ENCODE peak calls at places on chromosomes 4 and X, in six cellular contexts. H, B, Q, Z, X and A are unnamed samples.

GRCh38 chr4:48315728-48316630 is 25.4 kb upstream of the SLAIN2 start:
- ATAC-seq in H (peak; percentile 70), B (peak; percentile 50), Q (peak; percentile 43), Z (peak; percentile 53), X (peak; percentile 60), A (peak; percentile 59)

GRCh38 chrX:139881572-139881971 is 51.3 kb downstream of the ATP11C start:
- ATAC-seq in H (no peak), B (no peak), Q (no peak), Z (no peak), X (no peak), A (no peak)

GRCh38 chrX:37627602-37628001 is 56.1 kb downstream of the LANCL3 start:
- ATAC-seq in H (peak; percentile 73), B (no peak), Q (no peak), Z (no peak), X (no peak), A (no peak)

GRCh38 chr4:114116861-114117260 is 137.4 kb upstream of the ARSJ start:
- ATAC-seq in H (no peak), B (no peak), Q (no peak), Z (no peak), X (no peak), A (no peak)

GRCh38 chr4:18050448-18050847 is 28.9 kb upstream of the LCORL start:
- ATAC-seq in H (no peak), B (no peak), Q (no peak), Z (no peak), X (no peak), A (no peak)

GRCh38 chrX:105191878-105192277 is 28.6 kb downstream of the TEX13A start:
- ATAC-seq in H (peak; percentile 64), B (no peak), Q (no peak), Z (no peak), X (no peak), A (no peak)

GRCh38 chr4:143581331-143581961 is 67.9 kb downstream of the SMARCA5 start:
- ATAC-seq in H (no peak), B (no peak), Q (no peak), Z (no peak), X (no peak), A (no peak)

GRCh38 chrX:43644124-43644701 is 11.9 kb upstream of the MAOA start:
- ATAC-seq in H (peak; percentile 58), B (no peak), Q (no peak), Z (no peak), X (no peak), A (peak; percentile 70)

GRCh38 chr4:185638093-185638492 is 102.8 kb upstream of the PDLIM3 start:
- ATAC-seq in H (no peak), B (no peak), Q (no peak), Z (peak; percentile 7), X (no peak), A (no peak)

GRCh38 chr4:87066403-87067119 is 131.8 kb downstream of the AFF1 start:
- ATAC-seq in H (peak; percentile 45), B (no peak), Q (no peak), Z (no peak), X (no peak), A (no peak)

GRCh38 chr4:3300198-3300671 is 7.4 kb downstream of the RGS12 start:
- ATAC-seq in H (no peak), B (no peak), Q (no peak), Z (no peak), X (no peak), A (no peak)

GRCh38 chr4:100641326-100641725 is 123.5 kb upstream of the EMCN start:
- ATAC-seq in H (no peak), B (no peak), Q (no peak), Z (no peak), X (no peak), A (no peak)

GRCh38 chrX:28498658-28499057 is 88.6 kb upstream of the IL1RAPL1 start:
- ATAC-seq in H (no peak), B (no peak), Q (no peak), Z (no peak), X (no peak), A (no peak)

GRCh38 chr4:183288955-183289354 is 31.1 kb downstream of the CLDN22 start:
- ATAC-seq in H (no peak), B (no peak), Q (no peak), Z (no peak), X (no peak), A (no peak)

GRCh38 chr4:121192500-121192899 is 28.4 kb upstream of the TNIP3 start:
- ATAC-seq in H (peak; percentile 59), B (no peak), Q (no peak), Z (no peak), X (peak; percentile 10), A (peak; percentile 41)

GRCh38 chr4:169114341-169114974 is 104.4 kb upstream of the CBR4 start:
- ATAC-seq in H (peak; percentile 39), B (no peak), Q (no peak), Z (no peak), X (no peak), A (no peak)

GRCh38 chr4:184406915-184407314 is 67.4 kb downstream of the IRF2 start:
- ATAC-seq in H (peak; percentile 22), B (no peak), Q (peak; percentile 77), Z (no peak), X (no peak), A (no peak)

GRCh38 chrX:106286053-106286650 is 118.0 kb downstream of the PWWP3B start:
- ATAC-seq in H (peak; percentile 52), B (no peak), Q (no peak), Z (no peak), X (no peak), A (no peak)

GRCh38 chr4:15562623-15563022 is 92.5 kb downstream of the FBXL5 start:
- ATAC-seq in H (no peak), B (no peak), Q (peak; percentile 46), Z (no peak), X (no peak), A (no peak)

GRCh38 chr4:55395218-55395528 is 584 bp upstream of the TMEM165 start:
- ATAC-seq in H (no peak), B (no peak), Q (no peak), Z (no peak), X (no peak), A (no peak)

GRCh38 chr4:54041916-54042315 is 22.5 kb downstream of the CHIC2 start:
- ATAC-seq in H (peak; percentile 18), B (no peak), Q (no peak), Z (no peak), X (no peak), A (no peak)

GRCh38 chr4:52856802-52857201 is 5.3 kb upstream of the RASL11B start:
- ATAC-seq in H (peak; percentile 45), B (no peak), Q (no peak), Z (peak; percentile 54), X (peak; percentile 45), A (peak; percentile 67)

GRCh38 chr4:159428975-159429692 is 326.3 kb downstream of the RAPGEF2 start:
- ATAC-seq in H (peak; percentile 43), B (no peak), Q (no peak), Z (no peak), X (peak; percentile 27), A (no peak)

GRCh38 chrX:44054863-44055601 is 81.8 kb upstream of the NDP start:
- ATAC-seq in H (no peak), B (no peak), Q (no peak), Z (peak; percentile 45), X (no peak), A (peak; percentile 92)

GRCh38 chr4:80875642-80876041 is 154.9 kb upstream of the BMP3 start:
- ATAC-seq in H (no peak), B (peak; percentile 42), Q (no peak), Z (no peak), X (no peak), A (peak; percentile 23)

GRCh38 chrX:134764202-134764785 is 106.0 kb upstream of the PLAC1 start:
- ATAC-seq in H (peak; percentile 31), B (peak; percentile 54), Q (no peak), Z (peak; percentile 92), X (peak; percentile 78), A (peak; percentile 72)

GRCh38 chr4:14726441-14727405 is 275.6 kb upstream of the CPEB2 start:
- ATAC-seq in H (peak; percentile 95), B (no peak), Q (no peak), Z (no peak), X (no peak), A (no peak)

GRCh38 chrX:106905064-106905708 is 2.0 kb upstream of the RIPPLY1 start:
- ATAC-seq in H (no peak), B (no peak), Q (no peak), Z (no peak), X (no peak), A (no peak)

GRCh38 chr4:186693159-186693815 is 30.4 kb downstream of the FAT1 start:
- ATAC-seq in H (peak; percentile 85), B (no peak), Q (peak; percentile 81), Z (no peak), X (no peak), A (no peak)

GRCh38 chr4:176377705-176378302 is 58.0 kb downstream of the SPCS3 start:
- ATAC-seq in H (no peak), B (no peak), Q (no peak), Z (peak; percentile 66), X (no peak), A (no peak)

GRCh38 chr4:83212041-83212851 is 72.4 kb downstream of the COQ2 start:
- ATAC-seq in H (peak; percentile 80), B (peak; percentile 94), Q (no peak), Z (peak; percentile 92), X (peak; percentile 80), A (peak; percentile 72)

GRCh38 chr4:92334716-92335350 is 31.1 kb downstream of the GRID2 start:
- ATAC-seq in H (peak; percentile 88), B (no peak), Q (peak; percentile 94), Z (no peak), X (no peak), A (no peak)

GRCh38 chr4:94409947-94410346 is 41.8 kb upstream of the PDLIM5 start:
- ATAC-seq in H (no peak), B (no peak), Q (peak; percentile 34), Z (no peak), X (no peak), A (no peak)

GRCh38 chrX:445727-446126 is 59.0 kb upstream of the PPP2R3B start:
- ATAC-seq in H (no peak), B (no peak), Q (no peak), Z (no peak), X (no peak), A (no peak)

GRCh38 chr4:185813133-185813532 is 1.1 kb upstream of the SORBS2 start:
- ATAC-seq in H (no peak), B (no peak), Q (no peak), Z (no peak), X (no peak), A (no peak)

GRCh38 chr4:74166135-74166534 is 8.2 kb downstream of the MTHFD2L start:
- ATAC-seq in H (no peak), B (no peak), Q (no peak), Z (no peak), X (no peak), A (no peak)

GRCh38 chr4:38069271-38069760 is 109.1 kb downstream of the PTTG2 start:
- ATAC-seq in H (peak; percentile 96), B (no peak), Q (peak; percentile 59), Z (peak; percentile 62), X (no peak), A (peak; percentile 90)

GRCh38 chr4:578451-579443 is 2.7 kb upstream of the TMEM271 start:
- ATAC-seq in H (no peak), B (no peak), Q (no peak), Z (no peak), X (no peak), A (no peak)

GRCh38 chrX:134572816-134573682 is 85.2 kb downstream of the PLAC1 start:
- ATAC-seq in H (no peak), B (no peak), Q (no peak), Z (no peak), X (no peak), A (no peak)

GRCh38 chrX:101217689-101218088 is 1.9 kb upstream of the DRP2 start:
- ATAC-seq in H (no peak), B (no peak), Q (no peak), Z (no peak), X (no peak), A (no peak)